ENCODE peak calls at places on chromosome 13, in five cellular contexts. H, O, V, A and P are unnamed samples.

GRCh38 chr13:23160241-23161175 is 20.3 kb upstream of the SGCG start:
- DNase-seq in H (peak), V (peak), O (no peak), A (no peak), P (peak)

GRCh38 chr13:70518081-70518480 is 409.8 kb upstream of the KLHL1 start:
- DNase-seq in O (no peak), V (no peak), A (peak), H (no peak), P (no peak)

GRCh38 chr13:36880961-36881360 is 39.1 kb downstream of the SMAD9 start:
- DNase-seq in O (no peak), A (no peak), H (no peak), V (no peak), P (no peak)

GRCh38 chr13:111665691-111666095 is 345.3 kb downstream of the TEX29 start:
- DNase-seq in H (peak), O (no peak), V (peak), A (no peak), P (no peak)

GRCh38 chr13:51347099-51347498 is 7.6 kb downstream of the SERPINE3 start:
- DNase-seq in V (no peak), O (no peak), H (peak), A (no peak), P (no peak)

GRCh38 chr13:37364024-37364423 is 234.5 kb downstream of the POSTN start:
- DNase-seq in H (no peak), V (no peak), A (no peak), O (no peak), P (no peak)

GRCh38 chr13:103282571-103283450 is 216.6 kb upstream of the SLC10A2 start:
- DNase-seq in O (peak), V (no peak), H (no peak), A (peak), P (no peak)

GRCh38 chr13:33153421-33154381 is 131.9 kb downstream of the STARD13 start:
- DNase-seq in H (no peak), O (peak), A (no peak), V (no peak), P (no peak)

GRCh38 chr13:91203430-91203829 is 144.1 kb upstream of the MIR17HG start:
- DNase-seq in A (no peak), O (peak), H (no peak), V (no peak), P (no peak)

GRCh38 chr13:104796581-104796980 is 1730.4 kb upstream of the SLC10A2 start:
- DNase-seq in V (no peak), H (no peak), A (no peak), O (peak), P (no peak)

GRCh38 chr13:49932868-49933267 is 3.3 kb downstream of the SPRYD7 start:
- DNase-seq in V (no peak), A (peak), O (no peak), H (no peak), P (no peak)
- H2BK120ac ChIP-seq in V (no peak), A (no peak), O (no peak), H (no peak), P (no peak)

GRCh38 chr13:55090612-55091011 is 2050.1 kb upstream of the PRR20A start:
- DNase-seq in O (no peak), V (no peak), H (no peak), A (no peak), P (no peak)

GRCh38 chr13:55084630-55085029 is 2056.0 kb downstream of the OLFM4 start:
- DNase-seq in A (no peak), H (no peak), O (no peak), V (no peak), P (no peak)

GRCh38 chr13:55087085-55087484 is 2053.6 kb upstream of the PRR20A start:
- DNase-seq in H (peak), O (no peak), A (no peak), V (peak), P (no peak)
- H2BK12ac ChIP-seq in H (no peak), O (no peak), A (no peak), V (no peak), P (no peak)

DNA sequence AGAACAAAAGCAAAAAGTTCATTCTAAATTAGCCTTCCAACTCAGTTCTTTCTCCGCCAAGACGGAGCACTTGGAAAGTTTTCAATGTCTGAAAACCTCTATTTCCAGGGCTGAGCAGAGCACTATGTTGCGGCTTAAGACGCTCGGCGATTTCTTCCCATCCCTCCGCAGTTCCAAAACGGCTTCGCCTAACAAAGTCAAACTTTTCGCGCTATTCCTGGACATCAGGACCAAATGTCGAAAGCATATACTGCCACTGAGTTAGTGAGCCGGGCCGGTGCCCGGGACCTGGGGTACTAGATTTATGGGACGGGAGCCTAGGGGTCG is 771 bp downstream of the RCBTB2 start:
- DNase-seq in H (no peak), A (no peak), O (peak), V (no peak), P (no peak)
- H2BK120ac ChIP-seq in H (no peak), A (peak), O (no peak), V (no peak), P (no peak)

GRCh38 chr13:75452564-75452963 is 29.4 kb downstream of the TBC1D4 start:
- DNase-seq in A (no peak), V (no peak), H (no peak), O (peak), P (no peak)
- H2BK12ac ChIP-seq in A (no peak), V (no peak), H (no peak), O (no peak), P (no peak)

GRCh38 chr13:71674776-71675352 is 192.1 kb downstream of the DACH1 start:
- DNase-seq in O (no peak), A (no peak), V (no peak), H (peak), P (no peak)
- H2BK120ac ChIP-seq in O (no peak), A (no peak), V (no peak), H (no peak), P (no peak)

DNA sequence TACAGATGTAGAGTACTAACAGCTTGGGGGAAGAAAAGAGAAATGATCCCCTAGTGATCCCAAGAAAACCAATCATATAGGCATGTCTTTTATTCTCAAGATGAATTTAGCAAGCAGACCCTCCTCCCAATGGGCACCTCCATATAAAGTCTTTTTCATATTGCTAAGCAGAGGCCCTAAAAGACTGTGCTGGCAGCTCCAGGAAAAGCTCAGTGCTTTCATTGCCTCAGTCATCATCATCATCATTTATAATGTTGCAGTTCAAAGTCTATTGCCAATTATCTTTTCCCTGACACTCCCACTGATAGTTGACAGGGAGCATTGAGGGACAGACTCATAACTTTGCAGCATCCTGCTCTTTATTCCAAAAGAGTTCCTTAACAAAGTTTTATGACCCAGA is 13.0 kb downstream of the GPR183 start:
- DNase-seq in V (no peak), H (no peak), O (no peak), A (no peak), P (no peak)
- H2BK12ac ChIP-seq in V (no peak), H (no peak), O (no peak), A (no peak), P (no peak)

GRCh38 chr13:112741185-112741755 is 51.4 kb downstream of the ATP11A start:
- DNase-seq in O (no peak), V (no peak), H (no peak), A (no peak), P (no peak)

GRCh38 chr13:112742583-112742982 is 52.7 kb downstream of the ATP11A start:
- DNase-seq in O (no peak), H (no peak), A (no peak), V (no peak), P (no peak)

GRCh38 chr13:112738606-112739005 is 48.8 kb downstream of the ATP11A start:
- DNase-seq in V (no peak), O (no peak), H (no peak), A (no peak), P (no peak)

GRCh38 chr13:112741835-112742570 is 52.2 kb downstream of the ATP11A start:
- DNase-seq in V (no peak), H (no peak), A (no peak), O (no peak), P (no peak)

GRCh38 chr13:112740502-112741131 is 50.8 kb downstream of the ATP11A start:
- DNase-seq in V (no peak), O (peak), A (peak), H (no peak), P (no peak)
- H2BK120ac ChIP-seq in V (no peak), O (no peak), A (no peak), H (no peak), P (no peak)

GRCh38 chr13:80305737-80306136 is 35.2 kb downstream of the SPRY2 start:
- DNase-seq in A (no peak), V (no peak), O (no peak), H (no peak), P (no peak)

GRCh38 chr13:80303225-80303811 is 37.6 kb downstream of the SPRY2 start:
- DNase-seq in O (no peak), H (no peak), V (no peak), A (no peak), P (no peak)

GRCh38 chr13:80309926-80310325 is 31.0 kb downstream of the SPRY2 start:
- DNase-seq in A (no peak), H (no peak), O (no peak), V (no peak), P (no peak)

GRCh38 chr13:80307401-80307987 is 33.4 kb downstream of the SPRY2 start:
- DNase-seq in V (no peak), H (no peak), O (no peak), A (no peak), P (no peak)

GRCh38 chr13:80306573-80306972 is 34.4 kb downstream of the SPRY2 start:
- DNase-seq in O (no peak), A (no peak), V (no peak), H (no peak), P (no peak)
- H2BK12ac ChIP-seq in O (no peak), A (no peak), V (no peak), H (no peak), P (no peak)

GRCh38 chr13:66994498-66995365 is 235.4 kb downstream of the PCDH9 start:
- DNase-seq in O (no peak), H (no peak), V (no peak), A (no peak), P (no peak)
- H2BK120ac ChIP-seq in O (no peak), H (no peak), V (no peak), A (no peak), P (no peak)

GRCh38 chr13:100662470-100663211 is 12.0 kb downstream of the TMTC4 start:
- DNase-seq in H (no peak), O (no peak), V (no peak), A (no peak), P (no peak)
- H2BK12ac ChIP-seq in H (no peak), O (no peak), V (no peak), A (no peak), P (no peak)